ENCODE peak calls at places on chromosomes 2 and 18, in four cellular contexts. I is neural progenitor cell, W is upper lobe of right lung, B is mammary epithelial cell. S is an unnamed sample.

GRCh38 chr2:19574788-19575260 is 216.4 kb upstream of the OSR1 start:
- DNase-seq in I (peak; percentile 46), W (no peak), B (peak; percentile 27), S (no peak)

GRCh38 chr2:11748861-11749645 is 2.6 kb downstream of the LPIN1 start:
- DNase-seq in I (no peak), B (no peak), W (no peak), S (no peak)

GRCh38 chr2:144836635-144837350 is 316.9 kb upstream of the ZEB2 start:
- DNase-seq in W (no peak), B (no peak), I (no peak), S (no peak)

GRCh38 chr2:5394223-5394622 is 298.0 kb upstream of the SOX11 start:
- DNase-seq in W (no peak), I (no peak), B (no peak), S (no peak)

GRCh38 chr18:61817086-61817485 is 75.7 kb downstream of the RNF152 start:
- DNase-seq in B (no peak), I (no peak), W (no peak), S (no peak)

GRCh38 chr18:35971661-35972196 is 750 bp upstream of the RMP24 start:
- DNase-seq in B (no peak), I (no peak), W (no peak), S (no peak)

GRCh38 chr2:172562298-172562697 is 6.4 kb downstream of the PDK1 start:
- DNase-seq in I (no peak), B (no peak), W (no peak), S (no peak)

GRCh38 chr2:6723865-6724571 is 141.7 kb downstream of the CMPK2 start:
- DNase-seq in B (no peak), I (no peak), W (no peak), S (no peak)

GRCh38 chr2:196012314-196012713 is 56.3 kb downstream of the DNAH7 start:
- DNase-seq in I (no peak), B (peak; percentile 1), W (no peak), S (no peak)
- H3K4me1 ChIP-seq in I (no peaks in the 10 kb centered on the region), B (no peaks in the 10 kb centered on the region), W (no peaks in the 10 kb centered on the region), S (no peaks in the 10 kb centered on the region)

GRCh38 chr2:72210470-72210869 is 62.8 kb upstream of the CYP26B1 start:
- DNase-seq in W (no peak), B (peak; percentile 81), I (no peak), S (no peak)

GRCh38 chr2:72214429-72215143 is 66.9 kb upstream of the CYP26B1 start:
- DNase-seq in B (peak; percentile 48), W (no peak), I (no peak), S (no peak)

GRCh38 chr2:72208225-72208624 is 60.6 kb upstream of the CYP26B1 start:
- DNase-seq in W (no peak), B (no peak), I (no peak), S (no peak)

GRCh38 chr2:72211777-72212515 is 64.3 kb upstream of the CYP26B1 start:
- DNase-seq in I (no peak), W (no peak), B (no peak), S (no peak)

DNA sequence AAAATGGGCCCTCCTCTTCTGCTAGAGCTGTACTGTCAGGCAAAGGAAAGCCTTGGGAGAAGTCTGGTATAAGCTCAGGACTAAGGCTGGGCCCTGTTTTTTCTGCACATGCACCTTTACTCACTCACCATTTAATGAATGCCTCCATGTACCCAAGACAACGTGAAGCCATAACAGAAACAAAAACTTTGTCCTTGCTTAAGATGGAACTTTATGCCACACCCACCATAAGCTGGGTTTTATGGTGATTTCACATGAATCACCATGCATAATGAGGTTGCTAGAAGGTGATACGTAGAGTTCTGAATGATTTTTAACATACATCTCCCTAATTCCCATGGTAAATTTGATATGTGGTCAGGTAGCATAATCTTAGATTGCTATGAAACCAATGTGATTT is 63.7 kb upstream of the CYP26B1 start:
- DNase-seq in I (no peak), W (no peak), B (peak; percentile 69), S (no peak)
- H3K4me3 ChIP-seq in I (no peak overlapping the region), W (no peak overlapping the region), B (no peak overlapping the region), S (no peak overlapping the region)

DNA sequence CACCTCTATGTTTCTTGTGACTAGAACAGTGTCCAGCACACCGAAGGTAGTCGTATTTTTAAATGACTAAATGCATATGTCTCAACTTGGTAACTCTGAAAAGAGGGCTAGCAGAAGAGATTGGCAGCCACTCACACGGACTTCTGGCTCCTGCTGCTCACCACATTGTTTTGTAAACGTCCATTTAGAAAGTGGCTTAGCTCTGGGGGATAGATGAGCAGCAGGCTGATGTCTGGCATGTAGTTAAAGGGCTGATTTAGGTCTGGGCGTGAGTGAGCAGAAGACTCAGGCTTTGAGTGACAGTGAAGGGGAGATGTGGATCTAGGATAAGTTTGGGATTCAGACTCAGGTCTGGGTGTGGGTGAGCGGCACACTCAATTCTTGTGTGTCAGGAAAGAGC is 372.9 kb upstream of the HS6ST1 start:
- DNase-seq in B (no peak), I (no peak), W (no peak), S (no peak)
- H3K4me1 ChIP-seq in B (no peaks in the 10 kb centered on the region), I (no peaks in the 10 kb centered on the region), W (no peaks in the 10 kb centered on the region), S (peaks cover 11% of the 10 kb centered on the region)

GRCh38 chr18:22186484-22186971 is 17.1 kb downstream of the GATA6 start:
- DNase-seq in B (peak; percentile 55), I (no peak), W (no peak), S (no peak)
- H3K4me3 ChIP-seq in B (no peak overlapping the region), I (no peak overlapping the region), W (no peak overlapping the region), S (no peak overlapping the region)

GRCh38 chr2:119365436-119365835 is 1.2 kb downstream of the C2orf76 start:
- DNase-seq in B (no peak), I (no peak), W (no peak), S (no peak)

GRCh38 chr2:119367472-119368099 is 809 bp downstream of the DBI start:
- DNase-seq in I (peak; percentile 83), B (peak; percentile 39), W (peak; percentile 85), S (peak; percentile 75)

GRCh38 chr2:119364798-119365197 is 1.8 kb downstream of the C2orf76 start:
- DNase-seq in I (no peak), W (no peak), B (no peak), S (no peak)

GRCh38 chr2:119366161-119366648 is 429 bp downstream of the C2orf76 start:
- DNase-seq in W (no peak), I (no peak), B (no peak), S (no peak)

DNA sequence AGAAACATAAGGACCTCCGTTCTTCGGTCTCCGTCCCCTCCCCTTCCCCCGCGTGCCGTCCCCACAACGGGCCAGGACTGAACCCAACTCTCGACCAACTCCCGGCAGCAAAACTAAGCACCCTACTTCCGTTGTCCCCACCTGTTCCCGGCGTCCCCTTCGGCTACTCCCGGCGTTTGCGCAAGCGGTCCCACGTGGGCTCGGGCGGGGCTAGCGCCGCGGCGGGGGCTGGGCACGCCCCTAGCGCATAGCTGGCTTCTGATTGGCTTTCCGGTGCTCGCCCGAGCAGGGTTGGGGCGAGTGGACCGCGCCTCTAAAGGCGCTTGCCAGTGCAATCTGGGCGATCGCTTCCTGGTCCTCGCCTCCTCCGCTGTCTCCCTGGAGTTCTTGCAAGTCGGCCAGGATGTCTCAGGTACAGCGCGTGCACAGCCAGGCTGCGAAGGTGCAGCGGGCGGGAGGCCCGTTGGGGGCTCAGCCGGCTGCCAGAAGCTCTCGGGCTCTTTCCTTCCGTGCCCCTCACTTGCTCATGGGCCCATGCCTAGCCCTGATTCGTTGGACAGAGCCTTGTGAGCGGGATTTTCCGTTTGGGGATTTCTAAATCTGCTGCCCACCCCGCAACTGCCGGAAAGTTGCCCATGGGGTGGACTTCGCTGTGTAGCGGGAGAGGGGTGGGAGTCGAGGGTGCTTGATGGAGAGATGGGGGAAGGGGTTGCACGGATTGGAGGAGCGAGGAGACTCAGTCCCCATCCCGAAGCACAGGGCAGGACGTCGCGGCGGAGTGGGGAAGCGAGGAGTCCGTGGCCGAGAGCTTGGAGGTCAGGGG is at the start of the genes C2orf76 and DBI:
- DNase-seq in B (peak; percentile 97), W (peak; percentile 98), I (peak; percentile 97), S (peak; percentile 95)
- H3K4me1 ChIP-seq in B (peaks cover 21% of the 10 kb centered on the region), W (peaks cover 30% of the 10 kb centered on the region), I (peaks cover 18% of the 10 kb centered on the region), S (peaks cover 7% of the 10 kb centered on the region)

S was measured in SJCRH30.